ENCODE peak calls at places on chromosome 1, in seven cellular contexts. K, W, T, Y, D, E and O are unnamed samples.

GRCh38 chr1:27296773-27297214 is 25.2 kb upstream of the TMEM222 start:
- DNase-seq in E (peak; percentile 25), K (peak; percentile 87), T (no peak), Y (peak; percentile 85), W (peak; percentile 77), D (peak; percentile 90), O (peak; percentile 69)

GRCh38 chr1:43982798-43983197 is 3.8 kb downstream of the B4GALT2 start:
- DNase-seq in T (no peak), D (no peak), Y (no peak), W (no peak), K (no peak), E (no peak), O (no peak)

GRCh38 chr1:222852326-222852725 is 37.5 kb downstream of the DISP1 start:
- DNase-seq in E (peak; percentile 17), W (no peak), T (no peak), Y (no peak), K (no peak), D (no peak), O (no peak)

GRCh38 chr1:39995973-39996393 is 41.0 kb downstream of the MFSD2A start:
- DNase-seq in E (no peak), T (no peak), Y (no peak), D (no peak), K (no peak), W (no peak), O (peak; percentile 13)

GRCh38 chr1:22527122-22527521 is 36.2 kb upstream of the EPHA8 start:
- DNase-seq in K (peak; percentile 28), W (no peak), Y (peak; percentile 70), D (no peak), T (no peak), E (no peak), O (no peak)

GRCh38 chr1:14138135-14138506 is 438.1 kb downstream of the PRDM2 start:
- DNase-seq in T (peak; percentile 99), W (no peak), K (no peak), E (peak; percentile 100), Y (no peak), D (no peak), O (no peak)

GRCh38 chr1:67532452-67533216 is 102.4 kb upstream of the SERBP1 start:
- DNase-seq in E (peak; percentile 72), Y (peak; percentile 66), T (peak; percentile 73), W (peak; percentile 84), K (no peak), D (no peak), O (peak; percentile 38)

GRCh38 chr1:248622491-248623106 is 12.3 kb downstream of the OR2T11 start:
- DNase-seq in Y (no peak), E (peak; percentile 11), D (no peak), K (no peak), T (peak; percentile 11), W (peak; percentile 0), O (no peak)

GRCh38 chr1:159000627-159001026 is 9.1 kb upstream of the IFI16 start:
- DNase-seq in D (no peak), E (peak; percentile 80), K (peak; percentile 85), W (peak; percentile 53), Y (peak; percentile 96), T (peak; percentile 82), O (peak; percentile 72)

GRCh38 chr1:31183927-31184554 is 55.6 kb downstream of the NKAIN1 start:
- DNase-seq in E (no peak), Y (peak; percentile 77), K (no peak), D (no peak), W (peak; percentile 73), T (no peak), O (peak; percentile 30)

GRCh38 chr1:23692308-23692871 is 784 bp downstream of the RPL11 start:
- DNase-seq in T (no peak), Y (no peak), W (no peak), E (no peak), D (no peak), K (no peak), O (no peak)

GRCh38 chr1:94554611-94555010 is 13.1 kb upstream of the F3 start:
- DNase-seq in D (no peak), K (no peak), E (no peak), T (no peak), Y (no peak), W (no peak), O (no peak)

GRCh38 chr1:222663535-222663934 is 45.6 kb downstream of the MIA3 start:
- DNase-seq in D (no peak), W (no peak), T (no peak), Y (no peak), E (no peak), K (no peak), O (no peak)

GRCh38 chr1:201307239-201307638 is 23.9 kb downstream of the PKP1 start:
- DNase-seq in D (no peak), Y (no peak), W (no peak), E (peak; percentile 79), T (peak; percentile 77), K (no peak), O (no peak)

GRCh38 chr1:178094752-178095645 is 1.1 kb downstream of the RASAL2 start:
- DNase-seq in Y (no peak), E (no peak), W (no peak), D (no peak), K (no peak), T (peak; percentile 76), O (no peak)

GRCh38 chr1:41578712-41579335 is 94.3 kb upstream of the EDN2 start:
- DNase-seq in E (peak; percentile 11), K (no peak), W (peak; percentile 25), D (no peak), T (no peak), Y (no peak), O (no peak)

GRCh38 chr1:88985692-88986091 is 6.7 kb downstream of the KYAT3 start:
- DNase-seq in D (no peak), W (no peak), E (peak; percentile 44), Y (no peak), K (no peak), T (peak; percentile 16), O (no peak)

GRCh38 chr1:220325306-220325995 is 53.2 kb upstream of the RAB3GAP2 start:
- DNase-seq in W (no peak), T (no peak), Y (no peak), D (no peak), K (no peak), E (no peak), O (no peak)

GRCh38 chr1:114250683-114251572 is 97.3 kb upstream of the SYT6 start:
- DNase-seq in E (no peak), Y (no peak), T (no peak), W (no peak), D (no peak), K (peak; percentile 62), O (no peak)

DNA sequence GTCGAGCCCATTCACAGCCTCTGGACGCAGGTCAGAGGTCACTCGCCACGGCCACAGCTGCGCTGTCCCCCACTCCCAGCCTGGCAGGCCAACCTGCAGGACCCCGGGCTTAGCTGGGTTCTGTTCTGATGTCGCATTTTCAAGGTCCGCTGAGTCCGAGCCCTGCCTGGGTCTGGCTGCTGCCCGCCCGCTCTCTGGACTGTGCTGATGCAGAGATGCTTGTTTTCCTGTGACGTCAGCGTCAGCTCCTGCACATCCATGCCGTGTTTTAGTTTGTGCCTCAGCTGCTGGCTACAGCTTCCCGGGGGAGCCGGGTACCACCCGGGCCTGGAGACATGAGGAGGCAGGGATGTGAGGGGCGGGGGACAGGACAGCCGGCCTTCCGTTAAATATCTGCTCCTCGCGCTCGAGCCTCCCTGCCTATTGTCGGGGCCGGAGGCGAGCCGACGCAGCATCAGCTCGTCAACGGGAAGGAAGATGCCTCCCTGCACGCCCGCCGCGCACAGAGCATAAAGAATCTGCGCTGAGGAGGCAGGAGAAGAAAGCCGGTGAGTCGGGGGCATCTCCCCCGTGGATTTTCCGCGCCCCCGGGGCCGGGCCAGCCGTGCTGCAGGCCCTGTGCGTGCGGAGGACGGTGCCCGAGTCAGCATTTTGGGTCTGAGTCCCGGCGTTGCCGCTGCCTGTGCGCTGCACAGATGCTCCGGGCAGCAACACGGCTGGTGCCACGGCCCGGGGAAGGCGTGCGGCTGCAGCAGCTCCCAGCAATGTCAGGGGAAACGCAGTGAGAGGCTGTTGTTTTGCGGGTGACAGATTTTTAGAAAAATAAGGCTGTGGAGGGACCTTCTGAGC is 23.4 kb downstream of the PRKCZ start:
- DNase-seq in T (no peak), W (no peak), E (no peak), D (no peak), K (no peak), Y (peak; percentile 85), O (no peak)
- H3K4me1 ChIP-seq in T (no peaks in the 10 kb centered on the region), W (no peaks in the 10 kb centered on the region), E (no peaks in the 10 kb centered on the region), D (no peaks in the 10 kb centered on the region), K (no peaks in the 10 kb centered on the region), Y (peaks cover 4% of the 10 kb centered on the region), O (peaks cover 11% of the 10 kb centered on the region)

GRCh38 chr1:232213928-232214327 is 416.0 kb downstream of the SIPA1L2 start:
- DNase-seq in D (no peak), W (no peak), Y (no peak), K (no peak), E (no peak), T (no peak), O (no peak)

GRCh38 chr1:232207089-232207723 is 422.7 kb downstream of the SIPA1L2 start:
- DNase-seq in Y (no peak), K (no peak), W (no peak), T (no peak), D (no peak), E (no peak), O (no peak)

GRCh38 chr1:232209357-232209756 is 420.6 kb downstream of the SIPA1L2 start:
- DNase-seq in Y (no peak), E (no peak), K (no peak), W (no peak), T (peak; percentile 49), D (no peak), O (no peak)

GRCh38 chr1:232212248-232212647 is 417.7 kb downstream of the SIPA1L2 start:
- DNase-seq in E (no peak), K (no peak), D (no peak), Y (no peak), W (no peak), T (no peak), O (no peak)

DNA sequence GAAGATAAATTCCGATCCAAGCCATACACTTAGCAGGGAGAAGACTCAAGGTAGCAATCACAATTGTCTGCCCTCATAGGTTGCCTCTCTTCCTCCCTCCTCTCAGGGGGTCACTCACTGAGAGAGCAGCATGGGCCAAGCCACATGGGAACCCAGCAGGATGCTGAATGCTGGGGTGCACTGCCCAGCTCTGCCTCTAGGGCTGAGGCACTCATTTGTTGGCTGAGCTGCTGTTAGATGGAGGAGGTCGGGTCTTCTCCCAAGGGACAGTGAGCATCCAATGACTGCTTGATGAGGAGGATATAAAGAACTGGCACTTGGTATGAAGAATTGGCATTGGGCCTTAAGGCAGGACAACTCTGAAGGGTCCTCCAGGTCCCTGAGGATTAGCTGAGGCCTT is 418.8 kb downstream of the SIPA1L2 start:
- DNase-seq in D (no peak), E (no peak), K (no peak), W (no peak), T (no peak), Y (no peak), O (no peak)
- TF ChIP-seq CTCF in D (peak; percentile 28), E (peak; percentile 43), K (no peak), W (peak; percentile 28), T (peak; percentile 51), Y (peak; percentile 22), O (peak; percentile 33)

GRCh38 chr1:206508130-206508884 is 976 bp downstream of the RASSF5 start:
- DNase-seq in K (peak; percentile 33), T (no peak), Y (no peak), E (no peak), W (no peak), D (no peak), O (no peak)
- H3K4me1 ChIP-seq in K (peaks cover 11% of the 10 kb centered on the region), T (peaks cover 56% of the 10 kb centered on the region), Y (peaks cover 47% of the 10 kb centered on the region), E (peaks cover 24% of the 10 kb centered on the region), W (peaks cover 22% of the 10 kb centered on the region), D (peaks cover 3% of the 10 kb centered on the region), O (no peaks in the 10 kb centered on the region)

DNA sequence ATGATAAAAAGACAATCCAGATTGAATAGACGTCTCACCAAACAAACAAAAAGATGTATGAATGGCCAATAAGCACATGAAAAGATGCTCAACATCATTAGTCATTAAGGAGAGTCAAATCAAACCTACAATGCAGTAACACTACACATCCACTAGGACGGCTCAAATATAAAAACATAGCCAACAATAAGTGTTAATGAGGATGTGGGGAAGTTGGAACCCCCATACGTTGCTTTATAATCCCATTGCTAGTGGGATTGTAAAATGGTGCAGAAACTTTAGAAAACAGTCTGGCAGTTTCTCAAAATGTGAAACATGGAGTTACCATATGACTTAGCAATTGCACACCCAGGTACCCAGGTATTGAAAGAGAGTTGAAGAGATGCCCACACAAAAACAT is 14.7 kb upstream of the IL24 start:
- DNase-seq in T (no peak), E (no peak), Y (no peak), D (no peak), W (no peak), K (no peak), O (no peak)
- TF ChIP-seq CTCF in T (peak; percentile 7), E (peak; percentile 36), Y (no peak), D (no peak), W (no peak), K (no peak), O (no peak)